ENCODE peak calls at places on chromosomes 5 and 9, in eight cellular contexts. K is tibial artery; D is fibroblast of lung; W is hepatocyte; M is CD8-positive, alpha-beta memory T cell; B is CD4-positive, alpha-beta T cell; V is HCT116; Z is right atrium auricular region. E is an unnamed sample. For H3K27me3, the result is how much of the 10 kb centered on the place peaks cover.

GRCh38 chr9:127754761-127755557 is 19.9 kb upstream of the TOR2A start:
- DNase-seq in W (no peak), B (no peak), Z (no peak), V (no peak), M (no peak), K (no peak), D (no peak), E (no peak)

GRCh38 chr9:4850611-4851010 is 57.9 kb downstream of the RCL1 start:
- DNase-seq in B (no peak), M (no peak), K (peak), D (no peak), Z (no peak), W (no peak), V (no peak), E (peak)

GRCh38 chr9:132878695-132879064 is at the start of gene SPACA9:
- DNase-seq in Z (peak), K (peak), W (peak), D (peak), B (peak), M (peak), V (peak), E (peak)

GRCh38 chr9:27888661-27889295 is 315.5 kb upstream of the C9orf72 start:
- DNase-seq in M (no peak), K (no peak), Z (no peak), W (peak), B (no peak), V (peak), D (no peak), E (no peak)

GRCh38 chr9:127089639-127090081 is 32.8 kb downstream of the ANGPTL2 start:
- DNase-seq in V (no peak), D (no peak), K (no peak), M (no peak), Z (no peak), W (no peak), B (no peak), E (no peak)

GRCh38 chr9:127102788-127103187 is 19.6 kb downstream of the ANGPTL2 start:
- DNase-seq in Z (no peak), D (no peak), V (no peak), K (no peak), B (no peak), W (no peak), M (no peak), E (no peak)

GRCh38 chr9:69174645-69175487 is 789 bp downstream of the TJP2 start:
- DNase-seq in Z (peak), B (no peak), V (no peak), K (peak), D (peak), M (no peak), W (peak), E (peak)

GRCh38 chr9:14452539-14452938 is 138.6 kb upstream of the NFIB start:
- DNase-seq in B (no peak), Z (no peak), W (no peak), K (no peak), M (no peak), D (no peak), V (no peak), E (no peak)

GRCh38 chr5:50759526-50760280 is 93.3 kb downstream of the PARP8 start:
- DNase-seq in W (no peak), B (no peak), V (no peak), Z (no peak), K (no peak), M (no peak), D (no peak), E (no peak)

GRCh38 chr5:176739461-176740051 is 70.8 kb upstream of the UNC5A start:
- DNase-seq in V (no peak), D (no peak), Z (no peak), K (no peak), B (no peak), W (no peak), M (no peak), E (no peak)

GRCh38 chr9:87381050-87381711 is 116.5 kb upstream of the DAPK1 start:
- DNase-seq in V (no peak), K (no peak), W (peak), B (no peak), D (peak), M (no peak), Z (no peak), E (no peak)

GRCh38 chr5:143879646-143880045 is 67.7 kb downstream of the HMHB1 start:
- DNase-seq in W (no peak), Z (no peak), K (no peak), B (no peak), D (peak), M (no peak), V (no peak), E (no peak)

GRCh38 chr9:105198763-105199339 is 45.6 kb upstream of the SLC44A1 start:
- DNase-seq in W (peak), V (no peak), Z (no peak), D (no peak), K (no peak), B (no peak), M (no peak), E (no peak)

GRCh38 chr9:110095238-110095637 is 112.7 kb downstream of the C9orf152 start:
- DNase-seq in B (no peak), Z (no peak), V (no peak), M (no peak), D (peak), W (no peak), K (no peak), E (no peak)

GRCh38 chr5:471750-472058 is 28.7 kb downstream of the EXOC3 start:
- DNase-seq in K (no peak), M (no peak), Z (no peak), D (no peak), W (no peak), V (no peak), B (no peak), E (no peak)

GRCh38 chr9:77495834-77496671 is 152.1 kb downstream of the GNA14 start:
- DNase-seq in B (no peak), W (peak), V (no peak), Z (no peak), M (no peak), D (peak), K (no peak), E (no peak)

GRCh38 chr5:38892363-38892762 is 46.6 kb downstream of the OSMR start:
- DNase-seq in Z (no peak), M (no peak), D (no peak), B (no peak), V (no peak), K (no peak), W (no peak), E (no peak)

GRCh38 chr9:2602704-2603116 is 18.9 kb upstream of the VLDLR start:
- DNase-seq in W (peak), K (no peak), Z (no peak), M (no peak), B (no peak), D (no peak), V (no peak), E (no peak)

GRCh38 chr5:181109489-181110013 is 21.4 kb downstream of the OR2V1 start:
- DNase-seq in M (no peak), K (no peak), Z (peak), D (no peak), B (no peak), W (no peak), V (no peak), E (no peak)

GRCh38 chr5:36334315-36334714 is 32.6 kb upstream of the RANBP3L start:
- DNase-seq in Z (no peak), B (no peak), D (no peak), V (no peak), W (no peak), K (no peak), M (no peak), E (no peak)

GRCh38 chr5:91643796-91644195 is 260.7 kb upstream of the ARRDC3 start:
- DNase-seq in M (no peak), W (no peak), V (no peak), D (peak), B (no peak), Z (no peak), K (no peak), E (no peak)

GRCh38 chr5:88679638-88680037 is 203.3 kb downstream of the MEF2C start:
- DNase-seq in D (peak), M (no peak), V (no peak), Z (no peak), W (no peak), K (no peak), B (no peak), E (no peak)
- H3K27me3 ChIP-seq in D (half or more), M (half or more), V (under half), Z (half or more), W (half or more), K (half or more), B (half or more), E (half or more)

GRCh38 chr9:119368681-119369581 is at the start of gene BRINP1:
- DNase-seq in B (no peak), M (no peak), K (no peak), W (peak), Z (no peak), V (no peak), D (peak), E (no peak)

GRCh38 chr9:119368179-119368578 is 1.1 kb downstream of the BRINP1 start:
- DNase-seq in B (no peak), K (no peak), V (no peak), D (no peak), M (no peak), Z (no peak), W (no peak), E (no peak)

GRCh38 chr9:119370816-119371215 is 1.6 kb upstream of the BRINP1 start:
- DNase-seq in Z (no peak), D (peak), M (no peak), B (no peak), K (no peak), W (peak), V (no peak), E (no peak)

GRCh38 chr9:119366909-119367690 is 2.1 kb downstream of the BRINP1 start:
- DNase-seq in D (no peak), M (no peak), V (no peak), Z (no peak), W (no peak), K (no peak), B (no peak), E (no peak)

DNA sequence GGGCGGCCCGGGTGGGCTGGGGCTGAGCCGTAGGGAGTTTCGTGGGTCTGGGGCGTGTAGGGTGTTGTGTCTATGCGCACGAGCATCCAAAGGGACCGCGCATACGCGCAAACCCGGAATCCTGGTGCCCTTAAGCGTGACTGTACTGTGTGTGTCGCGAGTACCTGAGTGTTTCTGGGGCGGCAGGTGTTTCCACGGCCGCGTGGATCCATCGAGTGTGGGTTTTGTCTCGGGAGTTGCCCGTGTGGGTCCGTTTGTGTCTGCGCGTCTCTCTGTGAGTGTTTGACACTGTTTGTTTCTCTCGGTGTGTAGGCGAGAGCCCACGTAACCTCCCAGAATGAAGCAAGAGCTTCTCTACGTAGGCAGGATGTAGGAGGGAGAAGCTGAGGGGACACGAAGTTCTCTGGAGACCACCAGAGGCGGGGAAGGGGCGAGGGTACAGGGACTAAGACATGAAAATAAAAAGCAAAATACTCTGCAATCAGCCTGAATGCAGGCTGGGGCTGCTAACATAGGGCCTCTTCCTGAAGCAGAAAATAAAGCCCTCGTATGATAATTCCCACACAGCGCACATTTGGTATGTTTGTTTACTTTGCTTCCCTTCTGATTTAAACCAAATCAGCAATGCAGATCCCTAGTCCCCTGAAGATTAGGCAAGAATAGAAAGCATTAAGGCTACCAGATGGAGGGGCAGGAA is 583 bp upstream of the BRINP1 start:
- DNase-seq in B (no peak), W (no peak), K (no peak), V (no peak), D (no peak), M (no peak), Z (no peak), E (no peak)
- H3K27me3 ChIP-seq in B (under half), W (half or more), K (under half), V (under half), D (under half), M (under half), Z (under half), E (under half)

GRCh38 chr5:76081811-76082783 is 1.1 kb upstream of the SV2C start:
- DNase-seq in V (no peak), B (no peak), W (no peak), D (no peak), K (no peak), Z (no peak), M (no peak), E (no peak)
- H3K27me3 ChIP-seq in V (under half), B (half or more), W (half or more), D (under half), K (under half), Z (under half), M (under half), E (under half)

DNA sequence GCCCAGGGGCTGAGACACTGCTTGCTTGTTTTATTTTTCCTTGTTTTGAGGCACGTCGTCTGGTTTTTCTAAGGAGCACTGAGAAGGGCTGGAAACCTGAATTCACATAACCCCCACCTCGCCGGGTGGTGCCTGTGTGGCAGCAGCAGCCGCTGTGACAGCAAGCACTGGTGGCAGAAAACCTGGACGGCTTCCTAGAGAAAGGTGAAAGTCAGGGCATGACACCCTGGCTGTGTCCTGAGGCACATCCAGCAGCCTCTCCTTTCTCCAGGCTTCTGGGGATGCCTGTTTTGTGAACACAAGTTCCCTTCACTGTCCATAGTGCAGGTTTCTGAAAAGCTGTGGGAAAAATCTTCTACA is 29.2 kb downstream of the MRPL36 start:
- DNase-seq in D (no peak), V (no peak), W (no peak), B (no peak), Z (no peak), M (no peak), K (no peak), E (no peak)
- H3K27me3 ChIP-seq in D (under half), V (under half), W (under half), B (under half), Z (under half), M (under half), K (under half), E (under half)

GRCh38 chr5:146770546-146770945 is 108.0 kb downstream of the PPP2R2B start:
- DNase-seq in V (no peak), M (no peak), K (no peak), B (no peak), Z (no peak), W (no peak), D (no peak), E (no peak)
- H3K27me3 ChIP-seq in V (under half), M (under half), K (under half), B (under half), Z (under half), W (under half), D (under half), E (under half)

GRCh38 chr5:77852068-77852513 is 76.0 kb upstream of the TBCA start:
- DNase-seq in Z (no peak), B (no peak), D (no peak), M (no peak), V (no peak), W (no peak), K (no peak), E (no peak)
- H3K27me3 ChIP-seq in Z (under half), B (under half), D (under half), M (under half), V (under half), W (under half), K (under half), E (under half)

GRCh38 chr9:137055385-137056364 is 1.8 kb upstream of the ENTPD2 start:
- DNase-seq in B (no peak), V (no peak), M (no peak), K (peak), W (peak), Z (peak), D (peak), E (no peak)
- H3K27me3 ChIP-seq in B (under half), V (under half), M (under half), K (half or more), W (under half), Z (under half), D (under half), E (half or more)

DNA sequence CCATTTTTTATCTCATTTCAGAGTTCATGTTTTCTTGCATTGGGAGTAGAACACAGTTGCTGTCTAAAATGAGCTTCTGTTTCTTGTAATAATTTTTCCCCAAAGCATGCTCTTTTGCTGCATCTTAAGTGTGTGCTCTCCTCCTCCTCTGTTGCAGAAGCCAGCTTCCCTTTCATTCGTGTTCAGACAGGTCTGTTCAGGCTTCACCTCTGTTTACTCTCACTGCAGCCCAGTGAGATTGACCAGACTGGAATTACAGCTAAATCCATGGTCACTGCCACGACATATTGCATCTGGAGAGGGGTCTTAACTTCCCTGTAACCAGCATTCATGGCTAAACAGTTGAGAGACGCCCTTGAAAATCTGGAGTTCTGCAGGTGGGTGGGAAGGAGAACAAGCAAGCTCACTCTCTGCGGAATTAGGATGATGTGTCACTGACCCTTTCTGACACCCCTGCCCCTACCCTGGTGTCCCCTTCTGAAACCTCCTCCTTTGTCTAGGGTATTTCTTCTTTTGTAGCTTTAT is 223.2 kb downstream of the FSTL4 start:
- DNase-seq in B (no peak), V (no peak), Z (no peak), M (no peak), D (no peak), K (no peak), W (no peak), E (no peak)
- H3K27me3 ChIP-seq in B (under half), V (under half), Z (under half), M (under half), D (under half), K (under half), W (under half), E (under half)

E was measured in gastrocnemius medialis.